ENCODE peak calls at places on chromosome 4, in nine cellular contexts. One of them, this sample, is unnamed.
A peak's percentile ranks its signal among the peaks of the same experiment; 100 is the strongest.

GRCh38 chr4:110753461-110753860 is 130.6 kb upstream of the PITX2 start:
- DNase-seq in GM12878: no peak
- DNase-seq in brain microvascular endothelial cell: no peak
- DNase-seq in foreskin fibroblast: no peak
- DNase-seq in K562: no peak
- DNase-seq in cardiac muscle cell: no peak
- DNase-seq in astrocyte of the cerebellum: peak; percentile 16
- DNase-seq in PC-3: no peak
- DNase-seq in A549: no peak
- DNase-seq in this sample: no peak

GRCh38 chr4:189302719-189303118 is 638.0 kb upstream of the FRG1 start:
- DNase-seq in K562: no peak
- DNase-seq in cardiac muscle cell: no peak
- DNase-seq in A549: no peak
- DNase-seq in astrocyte of the cerebellum: no peak
- DNase-seq in PC-3: no peak
- DNase-seq in brain microvascular endothelial cell: no peak
- DNase-seq in foreskin fibroblast: no peak
- DNase-seq in GM12878: no peak
- DNase-seq in this sample: no peak

GRCh38 chr4:151673913-151674520 is 86.8 kb downstream of the GATB start:
- DNase-seq in A549: no peak
- DNase-seq in GM12878: no peak
- DNase-seq in K562: no peak
- DNase-seq in PC-3: no peak
- DNase-seq in cardiac muscle cell: no peak
- DNase-seq in astrocyte of the cerebellum: no peak
- DNase-seq in brain microvascular endothelial cell: no peak
- DNase-seq in foreskin fibroblast: no peak
- DNase-seq in this sample: no peak

GRCh38 chr4:4333265-4333706 is 43.2 kb downstream of the ZBTB49 start:
- DNase-seq in K562: no peak
- DNase-seq in foreskin fibroblast: peak; percentile 80
- DNase-seq in A549: no peak
- DNase-seq in astrocyte of the cerebellum: peak; percentile 84
- DNase-seq in brain microvascular endothelial cell: peak; percentile 75
- DNase-seq in cardiac muscle cell: no peak
- DNase-seq in GM12878: no peak
- DNase-seq in PC-3: peak; percentile 21
- DNase-seq in this sample: peak; percentile 55

GRCh38 chr4:185318679-185319078 is 77.0 kb downstream of the LRP2BP start:
- DNase-seq in K562: peak; percentile 45
- DNase-seq in foreskin fibroblast: peak; percentile 33
- DNase-seq in brain microvascular endothelial cell: no peak
- DNase-seq in A549: no peak
- DNase-seq in PC-3: peak; percentile 32
- DNase-seq in cardiac muscle cell: no peak
- DNase-seq in GM12878: no peak
- DNase-seq in astrocyte of the cerebellum: no peak
- DNase-seq in this sample: no peak

GRCh38 chr4:177194906-177195305 is 114.8 kb upstream of the NEIL3 start:
- DNase-seq in foreskin fibroblast: no peak
- DNase-seq in cardiac muscle cell: no peak
- DNase-seq in brain microvascular endothelial cell: no peak
- DNase-seq in A549: no peak
- DNase-seq in astrocyte of the cerebellum: no peak
- DNase-seq in GM12878: no peak
- DNase-seq in PC-3: peak; percentile 43
- DNase-seq in K562: no peak
- DNase-seq in this sample: no peak

GRCh38 chr4:19945979-19946380 is 305.7 kb upstream of the SLIT2 start:
- DNase-seq in A549: no peak
- DNase-seq in brain microvascular endothelial cell: peak; percentile 94
- DNase-seq in foreskin fibroblast: peak; percentile 99
- DNase-seq in GM12878: no peak
- DNase-seq in PC-3: peak; percentile 87
- DNase-seq in astrocyte of the cerebellum: peak; percentile 100
- DNase-seq in cardiac muscle cell: no peak
- DNase-seq in K562: no peak
- DNase-seq in this sample: peak; percentile 100

GRCh38 chr4:113539408-113539807 is 222.1 kb downstream of the CAMK2D start:
- DNase-seq in cardiac muscle cell: no peak
- DNase-seq in foreskin fibroblast: peak; percentile 85
- DNase-seq in PC-3: peak; percentile 23
- DNase-seq in astrocyte of the cerebellum: peak; percentile 11
- DNase-seq in A549: no peak
- DNase-seq in GM12878: no peak
- DNase-seq in K562: no peak
- DNase-seq in brain microvascular endothelial cell: peak; percentile 68
- DNase-seq in this sample: no peak

GRCh38 chr4:42642136-42642797 is 14.6 kb downstream of the ATP8A1 start:
- DNase-seq in brain microvascular endothelial cell: no peak
- DNase-seq in A549: no peak
- DNase-seq in K562: no peak
- DNase-seq in astrocyte of the cerebellum: no peak
- DNase-seq in foreskin fibroblast: no peak
- DNase-seq in GM12878: no peak
- DNase-seq in PC-3: peak; percentile 19
- DNase-seq in cardiac muscle cell: no peak
- DNase-seq in this sample: no peak

GRCh38 chr4:122045533-122045932 is 93.7 kb upstream of the TRPC3 start:
- DNase-seq in foreskin fibroblast: peak; percentile 99
- DNase-seq in cardiac muscle cell: peak; percentile 50
- DNase-seq in A549: no peak
- DNase-seq in K562: no peak
- DNase-seq in PC-3: peak; percentile 97
- DNase-seq in GM12878: no peak
- DNase-seq in astrocyte of the cerebellum: peak; percentile 97
- DNase-seq in brain microvascular endothelial cell: peak; percentile 92
- DNase-seq in this sample: peak; percentile 97

GRCh38 chr4:162839814-162840213 is 326.9 kb downstream of the NAF1 start:
- DNase-seq in cardiac muscle cell: no peak
- DNase-seq in GM12878: no peak
- DNase-seq in PC-3: no peak
- DNase-seq in A549: no peak
- DNase-seq in brain microvascular endothelial cell: no peak
- DNase-seq in K562: no peak
- DNase-seq in foreskin fibroblast: no peak
- DNase-seq in astrocyte of the cerebellum: no peak
- DNase-seq in this sample: no peak

GRCh38 chr4:145909331-145909730 is 29.3 kb downstream of the ZNF827 start:
- DNase-seq in PC-3: peak; percentile 76
- DNase-seq in cardiac muscle cell: peak; percentile 64
- DNase-seq in astrocyte of the cerebellum: no peak
- DNase-seq in GM12878: no peak
- DNase-seq in brain microvascular endothelial cell: no peak
- DNase-seq in A549: peak; percentile 74
- DNase-seq in K562: peak; percentile 65
- DNase-seq in foreskin fibroblast: no peak
- DNase-seq in this sample: no peak

GRCh38 chr4:7333801-7334421 is 100.8 kb downstream of the PSAPL1 start:
- DNase-seq in foreskin fibroblast: no peak
- DNase-seq in K562: no peak
- DNase-seq in GM12878: no peak
- DNase-seq in PC-3: no peak
- DNase-seq in cardiac muscle cell: no peak
- DNase-seq in astrocyte of the cerebellum: peak; percentile 28
- DNase-seq in brain microvascular endothelial cell: no peak
- DNase-seq in A549: no peak
- DNase-seq in this sample: no peak

GRCh38 chr4:18322111-18322510 is 300.6 kb upstream of the LCORL start:
- DNase-seq in cardiac muscle cell: no peak
- DNase-seq in GM12878: no peak
- DNase-seq in foreskin fibroblast: no peak
- DNase-seq in K562: no peak
- DNase-seq in PC-3: no peak
- DNase-seq in brain microvascular endothelial cell: no peak
- DNase-seq in A549: no peak
- DNase-seq in astrocyte of the cerebellum: no peak
- DNase-seq in this sample: no peak

GRCh38 chr4:7912826-7913225 is 26.8 kb downstream of the AFAP1 start:
- DNase-seq in cardiac muscle cell: no peak
- DNase-seq in foreskin fibroblast: no peak
- DNase-seq in A549: no peak
- DNase-seq in brain microvascular endothelial cell: no peak
- DNase-seq in PC-3: no peak
- DNase-seq in K562: no peak
- DNase-seq in astrocyte of the cerebellum: no peak
- DNase-seq in GM12878: no peak
- DNase-seq in this sample: no peak

GRCh38 chr4:19123681-19124080 is 1102.1 kb upstream of the LCORL start:
- DNase-seq in foreskin fibroblast: no peak
- DNase-seq in PC-3: no peak
- DNase-seq in cardiac muscle cell: no peak
- DNase-seq in brain microvascular endothelial cell: no peak
- DNase-seq in GM12878: no peak
- DNase-seq in A549: no peak
- DNase-seq in K562: no peak
- DNase-seq in astrocyte of the cerebellum: no peak
- DNase-seq in this sample: no peak

GRCh38 chr4:47930971-47931804 is 16.8 kb upstream of the NFXL1 start:
- DNase-seq in PC-3: peak; percentile 55
- DNase-seq in cardiac muscle cell: no peak
- DNase-seq in K562: no peak
- DNase-seq in astrocyte of the cerebellum: peak; percentile 53
- DNase-seq in brain microvascular endothelial cell: peak; percentile 49
- DNase-seq in A549: no peak
- DNase-seq in GM12878: no peak
- DNase-seq in foreskin fibroblast: peak; percentile 82
- DNase-seq in this sample: no peak

GRCh38 chr4:47939456-47939855 is 25.1 kb upstream of the NFXL1 start:
- DNase-seq in astrocyte of the cerebellum: no peak
- DNase-seq in K562: no peak
- DNase-seq in A549: no peak
- DNase-seq in foreskin fibroblast: no peak
- DNase-seq in cardiac muscle cell: no peak
- DNase-seq in GM12878: no peak
- DNase-seq in PC-3: no peak
- DNase-seq in brain microvascular endothelial cell: no peak
- DNase-seq in this sample: no peak

GRCh38 chr4:47936336-47936735 is 22.0 kb upstream of the NFXL1 start:
- DNase-seq in foreskin fibroblast: no peak
- DNase-seq in PC-3: no peak
- DNase-seq in brain microvascular endothelial cell: no peak
- DNase-seq in GM12878: no peak
- DNase-seq in astrocyte of the cerebellum: no peak
- DNase-seq in K562: no peak
- DNase-seq in A549: no peak
- DNase-seq in cardiac muscle cell: no peak
- DNase-seq in this sample: no peak

GRCh38 chr4:47929682-47930201 is 15.4 kb upstream of the NFXL1 start:
- DNase-seq in PC-3: no peak
- DNase-seq in brain microvascular endothelial cell: no peak
- DNase-seq in K562: no peak
- DNase-seq in GM12878: no peak
- DNase-seq in cardiac muscle cell: no peak
- DNase-seq in astrocyte of the cerebellum: no peak
- DNase-seq in foreskin fibroblast: no peak
- DNase-seq in A549: no peak
- DNase-seq in this sample: no peak

GRCh38 chr4:47933798-47934197 is 19.4 kb upstream of the NFXL1 start:
- DNase-seq in GM12878: no peak
- DNase-seq in cardiac muscle cell: peak; percentile 41
- DNase-seq in A549: peak; percentile 5
- DNase-seq in brain microvascular endothelial cell: no peak
- DNase-seq in foreskin fibroblast: peak; percentile 71
- DNase-seq in K562: peak; percentile 42
- DNase-seq in PC-3: peak; percentile 58
- DNase-seq in astrocyte of the cerebellum: no peak
- DNase-seq in this sample: no peak
- TF ChIP-seq CTCF in GM12878: peak; percentile 64
- TF ChIP-seq CTCF in cardiac muscle cell: peak; percentile 59
- TF ChIP-seq CTCF in A549: peak; percentile 57
- TF ChIP-seq CTCF in brain microvascular endothelial cell: peak; percentile 34
- TF ChIP-seq CTCF in foreskin fibroblast: peak; percentile 39
- TF ChIP-seq CTCF in K562: peak; percentile 85
- TF ChIP-seq CTCF in PC-3: peak; percentile 62
- TF ChIP-seq CTCF in astrocyte of the cerebellum: peak; percentile 40
- TF ChIP-seq CTCF in this sample: peak; percentile 39

GRCh38 chr4:99816611-99817309 is at the start of gene DAPP1:
- DNase-seq in brain microvascular endothelial cell: no peak
- DNase-seq in K562: no peak
- DNase-seq in PC-3: peak; percentile 89
- DNase-seq in foreskin fibroblast: no peak
- DNase-seq in astrocyte of the cerebellum: no peak
- DNase-seq in GM12878: peak; percentile 94
- DNase-seq in cardiac muscle cell: no peak
- DNase-seq in A549: no peak
- DNase-seq in this sample: no peak
- H3K4me3 ChIP-seq in brain microvascular endothelial cell: no peak within 1 kb of the TSS
- H3K4me3 ChIP-seq in K562: no peak within 1 kb of the TSS
- H3K4me3 ChIP-seq in PC-3: peak within 1 kb of the TSS; percentile 69
- H3K4me3 ChIP-seq in foreskin fibroblast: no peak within 1 kb of the TSS
- H3K4me3 ChIP-seq in astrocyte of the cerebellum: no peak within 1 kb of the TSS
- H3K4me3 ChIP-seq in GM12878: peak within 1 kb of the TSS; percentile 95
- H3K4me3 ChIP-seq in cardiac muscle cell: no peak within 1 kb of the TSS
- H3K4me3 ChIP-seq in A549: no peak within 1 kb of the TSS
- H3K4me3 ChIP-seq in this sample: no peak within 1 kb of the TSS

GRCh38 chr4:86737244-86737643 is 111.9 kb downstream of the SLC10A6 start:
- DNase-seq in GM12878: no peak
- DNase-seq in A549: no peak
- DNase-seq in brain microvascular endothelial cell: no peak
- DNase-seq in foreskin fibroblast: no peak
- DNase-seq in cardiac muscle cell: no peak
- DNase-seq in K562: no peak
- DNase-seq in PC-3: no peak
- DNase-seq in astrocyte of the cerebellum: no peak
- DNase-seq in this sample: no peak
- TF ChIP-seq CTCF in GM12878: no peak
- TF ChIP-seq CTCF in A549: no peak
- TF ChIP-seq CTCF in brain microvascular endothelial cell: no peak
- TF ChIP-seq CTCF in foreskin fibroblast: no peak
- TF ChIP-seq CTCF in cardiac muscle cell: no peak
- TF ChIP-seq CTCF in K562: no peak
- TF ChIP-seq CTCF in PC-3: no peak
- TF ChIP-seq CTCF in astrocyte of the cerebellum: no peak
- TF ChIP-seq CTCF in this sample: no peak

GRCh38 chr4:186628058-186628711 is 72.8 kb upstream of the MTNR1A start:
- DNase-seq in cardiac muscle cell: no peak
- DNase-seq in GM12878: no peak
- DNase-seq in A549: no peak
- DNase-seq in K562: no peak
- DNase-seq in brain microvascular endothelial cell: no peak
- DNase-seq in PC-3: no peak
- DNase-seq in foreskin fibroblast: no peak
- DNase-seq in astrocyte of the cerebellum: no peak
- DNase-seq in this sample: no peak

GRCh38 chr4:186630128-186630527 is 74.8 kb upstream of the MTNR1A start:
- DNase-seq in A549: no peak
- DNase-seq in cardiac muscle cell: no peak
- DNase-seq in foreskin fibroblast: no peak
- DNase-seq in GM12878: no peak
- DNase-seq in brain microvascular endothelial cell: no peak
- DNase-seq in K562: no peak
- DNase-seq in PC-3: no peak
- DNase-seq in astrocyte of the cerebellum: no peak
- DNase-seq in this sample: no peak

GRCh38 chr4:186634591-186635128 is 79.3 kb upstream of the MTNR1A start:
- DNase-seq in PC-3: no peak
- DNase-seq in K562: no peak
- DNase-seq in A549: no peak
- DNase-seq in GM12878: no peak
- DNase-seq in cardiac muscle cell: no peak
- DNase-seq in brain microvascular endothelial cell: no peak
- DNase-seq in astrocyte of the cerebellum: no peak
- DNase-seq in foreskin fibroblast: no peak
- DNase-seq in this sample: no peak

GRCh38 chr4:186633844-186634243 is 78.5 kb upstream of the MTNR1A start:
- DNase-seq in astrocyte of the cerebellum: no peak
- DNase-seq in brain microvascular endothelial cell: no peak
- DNase-seq in GM12878: no peak
- DNase-seq in PC-3: no peak
- DNase-seq in cardiac muscle cell: no peak
- DNase-seq in K562: no peak
- DNase-seq in foreskin fibroblast: no peak
- DNase-seq in A549: no peak
- DNase-seq in this sample: no peak
- H3K4me3 ChIP-seq in astrocyte of the cerebellum: no peak overlapping the region
- H3K4me3 ChIP-seq in brain microvascular endothelial cell: no peak overlapping the region
- H3K4me3 ChIP-seq in GM12878: no peak overlapping the region
- H3K4me3 ChIP-seq in PC-3: no peak overlapping the region
- H3K4me3 ChIP-seq in cardiac muscle cell: no peak overlapping the region
- H3K4me3 ChIP-seq in K562: no peak overlapping the region
- H3K4me3 ChIP-seq in foreskin fibroblast: no peak overlapping the region
- H3K4me3 ChIP-seq in A549: no peak overlapping the region
- H3K4me3 ChIP-seq in this sample: no peak overlapping the region